ENCODE peak calls at places on chromosome 2, in seven cellular contexts. One of them, this sample, is unnamed.
A peak's percentile ranks its signal among the peaks of the same experiment; 100 is the strongest.

GRCh38 chr2:69100220-69100723 is 87.3 kb downstream of the ANTXR1 start:
- DNase-seq in effector memory CD8-positive, alpha-beta T cell: no peak
- DNase-seq in right lobe of liver: no peak
- DNase-seq in NCI-H460: no peak
- DNase-seq in stimulated activated CD8-positive, alpha-beta memory T cell treated with anti-CD3 and anti-CD28 coated beads, Interleukin-15, amount 100 ng/mL, for 4 hours: no peak
- DNase-seq in amniotic stem cell: no peak
- DNase-seq in head of caudate nucleus: no peak
- DNase-seq in this sample: peak; percentile 55

GRCh38 chr2:189146553-189146952 is 33.0 kb downstream of the COL5A2 start:
- DNase-seq in NCI-H460: no peak
- DNase-seq in right lobe of liver: no peak
- DNase-seq in stimulated activated CD8-positive, alpha-beta memory T cell treated with anti-CD3 and anti-CD28 coated beads, Interleukin-15, amount 100 ng/mL, for 4 hours: no peak
- DNase-seq in head of caudate nucleus: no peak
- DNase-seq in effector memory CD8-positive, alpha-beta T cell: no peak
- DNase-seq in amniotic stem cell: no peak
- DNase-seq in this sample: no peak

GRCh38 chr2:215981135-215981534 is 32.2 kb downstream of the MREG start:
- DNase-seq in stimulated activated CD8-positive, alpha-beta memory T cell treated with anti-CD3 and anti-CD28 coated beads, Interleukin-15, amount 100 ng/mL, for 4 hours: no peak
- DNase-seq in effector memory CD8-positive, alpha-beta T cell: no peak
- DNase-seq in right lobe of liver: no peak
- DNase-seq in head of caudate nucleus: no peak
- DNase-seq in NCI-H460: no peak
- DNase-seq in amniotic stem cell: no peak
- DNase-seq in this sample: no peak

GRCh38 chr2:184302506-184302905 is 295.8 kb upstream of the ZNF804A start:
- DNase-seq in right lobe of liver: no peak
- DNase-seq in amniotic stem cell: peak; percentile 3
- DNase-seq in head of caudate nucleus: no peak
- DNase-seq in NCI-H460: peak; percentile 50
- DNase-seq in effector memory CD8-positive, alpha-beta T cell: no peak
- DNase-seq in stimulated activated CD8-positive, alpha-beta memory T cell treated with anti-CD3 and anti-CD28 coated beads, Interleukin-15, amount 100 ng/mL, for 4 hours: no peak
- DNase-seq in this sample: no peak

GRCh38 chr2:176101862-176102261 is 2.3 kb downstream of the HOXD12 start:
- DNase-seq in head of caudate nucleus: no peak
- DNase-seq in effector memory CD8-positive, alpha-beta T cell: no peak
- DNase-seq in right lobe of liver: no peak
- DNase-seq in amniotic stem cell: no peak
- DNase-seq in NCI-H460: no peak
- DNase-seq in stimulated activated CD8-positive, alpha-beta memory T cell treated with anti-CD3 and anti-CD28 coated beads, Interleukin-15, amount 100 ng/mL, for 4 hours: no peak
- DNase-seq in this sample: no peak

GRCh38 chr2:206392118-206392517 is 51.2 kb upstream of the ADAM23 start:
- DNase-seq in right lobe of liver: no peak
- DNase-seq in stimulated activated CD8-positive, alpha-beta memory T cell treated with anti-CD3 and anti-CD28 coated beads, Interleukin-15, amount 100 ng/mL, for 4 hours: no peak
- DNase-seq in head of caudate nucleus: no peak
- DNase-seq in amniotic stem cell: peak; percentile 40
- DNase-seq in effector memory CD8-positive, alpha-beta T cell: no peak
- DNase-seq in NCI-H460: peak; percentile 60
- DNase-seq in this sample: no peak

GRCh38 chr2:233700028-233700635 is 7.4 kb downstream of the UGT1A6 start:
- DNase-seq in right lobe of liver: peak; percentile 70
- DNase-seq in effector memory CD8-positive, alpha-beta T cell: no peak
- DNase-seq in head of caudate nucleus: no peak
- DNase-seq in NCI-H460: peak; percentile 96
- DNase-seq in amniotic stem cell: peak; percentile 32
- DNase-seq in stimulated activated CD8-positive, alpha-beta memory T cell treated with anti-CD3 and anti-CD28 coated beads, Interleukin-15, amount 100 ng/mL, for 4 hours: no peak
- DNase-seq in this sample: peak; percentile 16

GRCh38 chr2:42998721-42999120 is 206.3 kb upstream of the HAAO start:
- DNase-seq in head of caudate nucleus: no peak
- DNase-seq in NCI-H460: no peak
- DNase-seq in right lobe of liver: peak; percentile 5
- DNase-seq in effector memory CD8-positive, alpha-beta T cell: no peak
- DNase-seq in amniotic stem cell: no peak
- DNase-seq in stimulated activated CD8-positive, alpha-beta memory T cell treated with anti-CD3 and anti-CD28 coated beads, Interleukin-15, amount 100 ng/mL, for 4 hours: no peak
- DNase-seq in this sample: no peak

GRCh38 chr2:66440011-66440542 is 5.2 kb downstream of the MEIS1 start:
- DNase-seq in head of caudate nucleus: no peak
- DNase-seq in effector memory CD8-positive, alpha-beta T cell: no peak
- DNase-seq in right lobe of liver: no peak
- DNase-seq in stimulated activated CD8-positive, alpha-beta memory T cell treated with anti-CD3 and anti-CD28 coated beads, Interleukin-15, amount 100 ng/mL, for 4 hours: no peak
- DNase-seq in NCI-H460: no peak
- DNase-seq in amniotic stem cell: no peak
- DNase-seq in this sample: no peak

GRCh38 chr2:216985658-216986141 is 125.8 kb upstream of the TNP1 start:
- DNase-seq in effector memory CD8-positive, alpha-beta T cell: no peak
- DNase-seq in NCI-H460: no peak
- DNase-seq in head of caudate nucleus: no peak
- DNase-seq in right lobe of liver: no peak
- DNase-seq in stimulated activated CD8-positive, alpha-beta memory T cell treated with anti-CD3 and anti-CD28 coated beads, Interleukin-15, amount 100 ng/mL, for 4 hours: no peak
- DNase-seq in amniotic stem cell: no peak
- DNase-seq in this sample: no peak

GRCh38 chr2:239246723-239247122 is 154.1 kb downstream of the HDAC4 start:
- DNase-seq in amniotic stem cell: no peak
- DNase-seq in stimulated activated CD8-positive, alpha-beta memory T cell treated with anti-CD3 and anti-CD28 coated beads, Interleukin-15, amount 100 ng/mL, for 4 hours: no peak
- DNase-seq in right lobe of liver: no peak
- DNase-seq in NCI-H460: no peak
- DNase-seq in effector memory CD8-positive, alpha-beta T cell: no peak
- DNase-seq in head of caudate nucleus: no peak
- DNase-seq in this sample: no peak

GRCh38 chr2:202037086-202037485 is 3.4 kb downstream of the FZD7 start:
- DNase-seq in amniotic stem cell: no peak
- DNase-seq in right lobe of liver: no peak
- DNase-seq in NCI-H460: no peak
- DNase-seq in effector memory CD8-positive, alpha-beta T cell: no peak
- DNase-seq in head of caudate nucleus: no peak
- DNase-seq in stimulated activated CD8-positive, alpha-beta memory T cell treated with anti-CD3 and anti-CD28 coated beads, Interleukin-15, amount 100 ng/mL, for 4 hours: no peak
- DNase-seq in this sample: no peak

GRCh38 chr2:36770542-36771287 is 74.2 kb downstream of the VIT start:
- DNase-seq in right lobe of liver: no peak
- DNase-seq in stimulated activated CD8-positive, alpha-beta memory T cell treated with anti-CD3 and anti-CD28 coated beads, Interleukin-15, amount 100 ng/mL, for 4 hours: no peak
- DNase-seq in NCI-H460: peak; percentile 57
- DNase-seq in amniotic stem cell: no peak
- DNase-seq in head of caudate nucleus: no peak
- DNase-seq in effector memory CD8-positive, alpha-beta T cell: peak; percentile 11
- DNase-seq in this sample: no peak

This sample was measured in Ammon's horn.